ENCODE peak calls at places on chromosomes 2 and 18, in four cellular contexts. O is mucosa of descending colon, S is HFF-Myc, D is hepatocyte. L is an unnamed sample.

GRCh38 chr2:177889812-177890460 is 182.6 kb downstream of the PDE11A start:
- DNase-seq in O (no peak), S (no peak), D (no peak), L (no peak)

GRCh38 chr2:121947681-121948080 is 192.2 kb downstream of the TSN start:
- DNase-seq in O (no peak), S (no peak), D (no peak), L (no peak)

GRCh38 chr18:23479829-23480505 is 23.3 kb upstream of the RMC1 start:
- DNase-seq in O (no peak), S (no peak), D (no peak), L (no peak)

GRCh38 chr2:106193491-106193976 is 567 bp downstream of the UXS1 start:
- DNase-seq in O (peak), S (no peak), D (peak), L (no peak)

GRCh38 chr18:45793295-45793965 is 32.0 kb upstream of the SIGLEC15 start:
- DNase-seq in O (no peak), S (no peak), D (no peak), L (peak)

GRCh38 chr2:238113611-238114010 is 13.5 kb downstream of the ESPNL start:
- DNase-seq in O (peak), S (no peak), D (no peak), L (no peak)

GRCh38 chr2:220293966-220294365 is 666.5 kb downstream of the SLC4A3 start:
- DNase-seq in O (no peak), S (no peak), D (no peak), L (no peak)

GRCh38 chr2:11564864-11565567 is 31.2 kb downstream of the GREB1 start:
- DNase-seq in O (no peak), S (no peak), D (no peak), L (no peak)

GRCh38 chr2:41149054-41149453 is 697.2 kb upstream of the SLC8A1 start:
- DNase-seq in O (no peak), S (no peak), D (no peak), L (no peak)

DNA sequence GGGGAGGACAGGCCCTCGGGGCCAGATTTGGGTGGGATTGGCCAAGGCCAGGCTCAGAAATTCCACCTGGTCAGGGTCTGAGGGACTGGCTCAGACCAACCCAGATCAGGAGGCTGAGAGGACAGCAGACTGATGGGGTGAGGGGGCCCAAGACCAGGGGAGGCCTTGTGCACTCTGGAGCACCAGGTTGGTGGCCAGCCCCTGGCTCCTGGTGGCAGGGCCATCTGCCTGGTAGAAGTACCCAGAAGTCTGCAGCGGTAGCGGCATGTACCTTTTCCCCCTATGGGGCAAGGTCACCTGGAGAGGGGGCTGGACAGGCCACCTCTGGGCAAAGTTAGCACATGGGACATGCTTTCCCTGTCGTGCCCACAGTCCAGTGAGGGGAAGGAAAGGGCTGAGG is 21.2 kb upstream of the ODC1 start:
- DNase-seq in O (no peak), S (no peak), D (no peak), L (no peak)
- H3K4me3 ChIP-seq in O (no peak), S (no peak), D (no peak), L (no peak)

GRCh38 chr18:63119647-63120046 is 199.9 kb downstream of the BCL2 start:
- DNase-seq in O (no peak), S (peak), D (no peak), L (no peak)
- TF ChIP-seq CTCF in O (no peak), S (peak), D (peak), L (peak)

DNA sequence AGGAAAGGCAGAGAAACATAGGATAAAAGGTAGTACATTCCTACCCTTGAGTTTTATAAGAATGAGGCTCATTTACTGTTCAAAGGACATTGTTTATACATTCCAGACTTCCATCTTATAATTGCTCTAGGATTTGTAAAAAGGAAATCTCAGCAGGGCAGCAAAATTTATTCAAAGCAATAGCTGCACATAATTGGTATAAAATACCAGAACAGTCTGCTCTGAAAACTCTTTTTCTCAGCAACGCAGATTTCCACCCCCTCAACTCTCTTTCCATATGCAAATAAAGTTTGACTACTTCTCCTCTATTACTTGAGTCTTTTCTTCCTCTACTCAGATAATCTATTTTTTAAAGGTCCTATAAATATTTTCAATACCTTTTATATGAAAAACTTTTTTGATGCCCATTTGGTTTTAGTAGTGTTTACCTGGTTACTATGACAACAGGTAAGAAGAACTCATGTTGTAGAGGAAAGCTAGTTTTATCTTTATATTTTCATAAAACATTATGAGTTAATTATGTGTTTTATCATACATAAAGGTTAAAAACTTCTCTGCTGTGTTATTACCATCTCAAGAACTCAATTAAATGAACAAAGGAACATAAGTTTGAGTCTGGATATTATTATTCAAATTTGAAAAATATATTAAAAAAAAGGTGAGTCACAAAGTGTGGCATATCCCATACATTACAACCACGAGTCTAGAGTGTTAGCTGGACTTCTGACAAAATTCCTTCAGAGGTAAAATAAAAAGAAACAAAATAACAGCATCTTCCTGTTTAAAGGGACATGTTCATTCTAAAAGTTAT is 19.9 kb downstream of the RBMS1 start:
- DNase-seq in O (no peak), S (no peak), D (no peak), L (no peak)
- H3K4me3 ChIP-seq in O (no peak), S (no peak), D (no peak), L (no peak)

GRCh38 chr2:215917953-215918620 is 95.3 kb downstream of the MREG start:
- DNase-seq in O (no peak), S (no peak), D (peak), L (peak)
- TF ChIP-seq CTCF in O (no peak), S (no peak), D (no peak), L (no peak)

DNA sequence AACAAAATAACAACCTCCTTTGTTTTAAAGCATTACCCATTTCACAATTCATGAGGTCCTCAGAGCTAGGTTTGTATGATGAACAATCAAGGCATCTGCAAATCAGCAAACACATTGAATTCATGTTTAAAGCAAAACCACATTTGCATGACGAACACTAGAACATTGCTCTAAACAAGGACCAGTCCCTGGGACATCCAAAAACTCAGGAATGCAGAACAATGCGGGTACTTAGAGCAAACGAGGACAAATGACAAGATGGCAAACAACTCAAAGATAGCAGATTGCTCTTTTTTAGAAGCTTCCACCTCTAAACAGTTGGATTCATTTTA is 45.7 kb upstream of the RALBP1 start:
- DNase-seq in O (no peak), S (no peak), D (no peak), L (no peak)
- H3K4me3 ChIP-seq in O (no peak), S (no peak), D (no peak), L (no peak)

GRCh38 chr2:217944923-217945322 is 57.9 kb downstream of the TNS1 start:
- DNase-seq in O (peak), S (no peak), D (no peak), L (no peak)

GRCh38 chr2:217942731-217943335 is 60.0 kb downstream of the TNS1 start:
- DNase-seq in O (peak), S (no peak), D (no peak), L (no peak)

GRCh38 chr2:217941886-217942728 is 60.7 kb downstream of the TNS1 start:
- DNase-seq in O (peak), S (no peak), D (no peak), L (no peak)

GRCh38 chr2:217944366-217944765 is 58.4 kb downstream of the TNS1 start:
- DNase-seq in O (no peak), S (no peak), D (no peak), L (no peak)

GRCh38 chr2:217943379-217944321 is 59.1 kb downstream of the TNS1 start:
- DNase-seq in O (peak), S (no peak), D (peak), L (no peak)
- TF ChIP-seq CTCF in O (no peak), S (no peak), D (peak), L (no peak)

L was measured in astrocyte of the cerebellum.